ENCODE peak calls at places on chromosomes 2 and 18, in four cellular contexts. M is endodermal cell, C is sigmoid colon, K is heart left ventricle. V is an unnamed sample.
A peak's percentile ranks its signal among the peaks of the same experiment; 100 is the strongest.

GRCh38 chr2:233021771-233022170 is 8.7 kb upstream of the NGEF start:
- DNase-seq in K (no peak), M (no peak), C (no peak), V (no peak)

GRCh38 chr2:53559302-53559967 is 208.2 kb upstream of the CHAC2 start:
- DNase-seq in C (no peak), K (no peak), M (no peak), V (no peak)

GRCh38 chr18:74451148-74451547 is 6.0 kb downstream of the DIPK1C start:
- DNase-seq in C (no peak), M (no peak), K (no peak), V (peak; percentile 34)

GRCh38 chr2:39851691-39852110 is 72.6 kb upstream of the THUMPD2 start:
- DNase-seq in M (peak; percentile 68), K (peak; percentile 32), C (no peak), V (no peak)

GRCh38 chr2:7567646-7568045 is 650.4 kb downstream of the RNF144A start:
- DNase-seq in M (no peak), C (no peak), K (no peak), V (no peak)

GRCh38 chr2:152480870-152481269 is 145.9 kb downstream of the FMNL2 start:
- DNase-seq in K (no peak), C (no peak), M (no peak), V (no peak)

GRCh38 chr18:66872277-66872676 is 268.4 kb upstream of the CDH19 start:
- DNase-seq in C (no peak), K (no peak), M (no peak), V (no peak)

GRCh38 chr2:230218411-230218810 is 1.4 kb downstream of the SP110 start:
- DNase-seq in K (no peak), C (no peak), M (no peak), V (no peak)

GRCh38 chr18:48052291-48052840 is 121.9 kb upstream of the SMAD2 start:
- DNase-seq in K (no peak), C (no peak), M (no peak), V (no peak)

GRCh38 chr2:72142743-72143440 is 4.8 kb downstream of the CYP26B1 start:
- DNase-seq in C (peak; percentile 92), K (peak; percentile 88), M (peak; percentile 83), V (peak; percentile 87)

GRCh38 chr2:34012728-34013302 is 413.7 kb upstream of the FAM98A start:
- DNase-seq in K (peak; percentile 52), C (peak; percentile 70), M (peak; percentile 95), V (no peak)

GRCh38 chr18:31610841-31611240 is 19.2 kb downstream of the TTR start:
- DNase-seq in C (no peak), K (peak; percentile 28), M (peak; percentile 91), V (no peak)

GRCh38 chr2:217802261-217802660 is 200.5 kb downstream of the TNS1 start:
- DNase-seq in M (no peak), K (no peak), C (peak; percentile 66), V (no peak)

GRCh38 chr2:163716101-163716500 is 19.7 kb downstream of the FIGN start:
- DNase-seq in C (no peak), M (no peak), K (no peak), V (no peak)
- H3K4me3 ChIP-seq in C (no peak overlapping the region), M (no peak overlapping the region), K (no peak overlapping the region), V (no peak overlapping the region)

DNA sequence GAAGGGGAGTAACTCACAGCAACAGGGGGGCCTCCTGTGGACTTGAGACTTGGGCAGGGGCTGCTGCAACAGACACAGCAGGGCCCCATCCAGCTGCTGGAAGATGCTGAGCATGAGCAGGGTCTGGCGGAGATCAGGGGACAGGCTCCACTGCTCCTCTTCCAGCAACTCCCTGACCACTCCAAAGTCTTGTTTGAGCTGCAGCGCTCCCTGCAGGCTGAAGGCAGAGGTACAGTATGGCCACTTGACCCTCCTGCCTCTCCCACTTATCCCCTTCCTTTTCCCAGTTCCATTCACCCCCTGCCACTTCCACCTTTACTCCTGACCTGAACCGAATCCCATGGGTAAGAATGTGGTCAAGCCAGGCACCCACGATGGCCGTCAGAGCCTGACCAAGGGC is 2.4 kb upstream of the MRPL53 start:
- DNase-seq in C (no peak), M (peak; percentile 83), K (no peak), V (no peak)
- TF ChIP-seq CTCF in C (no peak), M (peak; percentile 60), K (no peak), V (no peak)

GRCh38 chr18:3713166-3713565 is 263.2 kb downstream of the TGIF1 start:
- DNase-seq in M (no peak), K (no peak), C (no peak), V (no peak)
- H3K4me1 ChIP-seq in M (no peaks in the 10 kb centered on the region), K (no peaks in the 10 kb centered on the region), C (no peaks in the 10 kb centered on the region), V (no peaks in the 10 kb centered on the region)

DNA sequence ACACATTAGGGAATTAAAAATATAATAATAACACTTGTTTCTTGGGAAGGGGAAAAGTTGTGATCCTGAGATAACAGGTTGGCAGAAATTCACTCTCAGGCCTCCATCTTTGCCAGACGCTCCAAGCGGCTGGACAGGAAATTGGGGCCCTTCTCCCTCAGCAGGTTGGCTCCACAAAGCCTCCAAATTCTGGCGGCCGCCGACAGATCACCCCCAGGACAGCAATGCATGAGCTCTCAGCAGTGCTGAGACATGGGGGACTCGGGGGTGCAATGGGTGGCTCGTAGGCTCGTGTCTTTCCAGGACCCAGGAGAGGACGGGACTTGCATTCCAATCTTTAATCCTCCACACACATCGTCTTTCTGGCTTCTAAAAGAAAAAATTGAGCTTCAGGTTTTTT is 299.8 kb upstream of the SALL3 start:
- DNase-seq in K (no peak), M (no peak), C (peak; percentile 28), V (no peak)
- H3K4me3 ChIP-seq in K (no peak overlapping the region), M (no peak overlapping the region), C (no peak overlapping the region), V (no peak overlapping the region)

GRCh38 chr2:172478353-172478752 is 51.0 kb downstream of the ITGA6 start:
- DNase-seq in C (no peak), M (peak; percentile 52), K (no peak), V (no peak)
- TF ChIP-seq CTCF in C (no peak), M (peak; percentile 52), K (no peak), V (no peak)

V was measured in ascending aorta.